ENCODE peak calls at places on chromosomes 5 and 9, in ten cellular contexts. R is H1; C is ascending aorta; Y is prostate gland; Z is astrocyte; U is spleen; Q is GM20000; A is choroid plexus epithelial cell; H is CD8-positive, alpha-beta T cell; G is mammary epithelial cell. T is an unnamed sample.

GRCh38 chr9:134399435-134400056 is 73.3 kb downstream of the RXRA start:
- DNase-seq in R (no peak), C (no peak), Y (no peak), Z (peak), U (no peak), Q (no peak), A (peak), H (no peak), G (no peak), T (peak)

GRCh38 chr5:37355161-37355560 is 15.7 kb downstream of the NUP155 start:
- DNase-seq in R (no peak), C (no peak), Y (no peak), Z (no peak), U (peak), Q (no peak), A (no peak), H (no peak), G (no peak), T (no peak)

GRCh38 chr5:134634227-134634626 is 1.6 kb upstream of the SAR1B start:
- DNase-seq in R (no peak), C (no peak), Y (no peak), Z (no peak), U (peak), Q (no peak), A (no peak), H (no peak), G (no peak), T (no peak)

GRCh38 chr5:138032028-138032571 is 779 bp downstream of the FAM13B start:
- DNase-seq in R (no peak), C (peak), Y (peak), Z (peak), U (peak), Q (peak), A (peak), H (no peak), G (peak), T (no peak)

GRCh38 chr5:90201923-90202322 is 207.6 kb downstream of the CETN3 start:
- DNase-seq in R (no peak), C (no peak), Y (no peak), Z (peak), U (no peak), Q (no peak), A (peak), H (no peak), G (peak), T (no peak)

GRCh38 chr9:69186841-69187611 is 12.9 kb downstream of the TJP2 start:
- DNase-seq in R (no peak), C (no peak), Y (no peak), Z (peak), U (no peak), Q (no peak), A (peak), H (no peak), G (peak), T (no peak)

GRCh38 chr5:65823174-65823573 is 101.2 kb downstream of the NLN start:
- DNase-seq in R (no peak), C (no peak), Y (no peak), Z (peak), U (no peak), Q (no peak), A (peak), H (no peak), G (no peak), T (no peak)

GRCh38 chr9:78158286-78158685 is 77.6 kb upstream of the CEP78 start:
- DNase-seq in R (no peak), C (no peak), Y (no peak), Z (no peak), U (no peak), Q (no peak), A (peak), H (no peak), G (no peak), T (no peak)

GRCh38 chr5:59367791-59368394 is 525.6 kb downstream of the PDE4D start:
- DNase-seq in R (no peak), C (no peak), Y (peak), Z (peak), U (no peak), Q (peak), A (peak), H (peak), G (peak), T (peak)

GRCh38 chr5:139473105-139473504 is 2.3 kb downstream of the SMIM33 start:
- DNase-seq in R (peak), C (no peak), Y (no peak), Z (no peak), U (no peak), Q (no peak), A (peak), H (no peak), G (no peak), T (no peak)

GRCh38 chr5:139472410-139473030 is 1.7 kb downstream of the SMIM33 start:
- DNase-seq in R (no peak), C (no peak), Y (no peak), Z (no peak), U (no peak), Q (no peak), A (no peak), H (no peak), G (no peak), T (no peak)

GRCh38 chr5:139473565-139473964 is 2.8 kb downstream of the SMIM33 start:
- DNase-seq in R (no peak), C (no peak), Y (no peak), Z (no peak), U (no peak), Q (no peak), A (no peak), H (no peak), G (peak), T (no peak)

GRCh38 chr5:139470821-139471300 is at the start of gene SMIM33:
- DNase-seq in R (no peak), C (no peak), Y (no peak), Z (no peak), U (peak), Q (no peak), A (no peak), H (peak), G (no peak), T (no peak)

GRCh38 chr5:139468421-139468931 is 2.3 kb upstream of the SMIM33 start:
- DNase-seq in R (no peak), C (no peak), Y (no peak), Z (no peak), U (no peak), Q (no peak), A (no peak), H (no peak), G (no peak), T (no peak)
- TF ChIP-seq CTCF in R (peak), C (no peak), Y (no peak), Z (no peak), U (no peak), Q (no peak), A (peak), H (no peak), G (no peak), T (no peak)

DNA sequence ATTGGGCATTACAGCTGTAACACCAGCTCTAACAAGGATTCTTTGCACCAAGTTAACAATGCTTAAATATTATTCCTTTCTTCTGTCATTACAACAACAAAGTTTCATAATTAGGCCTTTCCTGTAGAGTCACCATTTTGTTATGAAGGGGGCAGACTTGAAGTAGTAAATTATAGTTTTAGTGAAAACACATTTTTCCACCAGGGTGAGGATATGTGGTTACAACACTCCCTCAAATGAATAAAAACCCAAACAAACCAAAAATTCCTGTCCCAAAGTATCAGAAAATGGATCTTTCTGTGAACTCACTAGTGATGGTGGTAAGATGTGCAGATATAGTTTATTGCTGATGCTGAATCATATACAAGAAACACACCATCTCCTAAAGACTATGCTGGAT is 250.5 kb upstream of the TUT7 start:
- DNase-seq in R (no peak), C (no peak), Y (no peak), Z (no peak), U (no peak), Q (no peak), A (no peak), H (no peak), G (no peak), T (no peak)
- TF ChIP-seq CTCF in R (no peak), C (no peak), Y (no peak), Z (no peak), U (no peak), Q (no peak), A (no peak), H (no peak), G (no peak), T (no peak)

GRCh38 chr5:124512236-124512635 is 234.2 kb downstream of the ZNF608 start:
- DNase-seq in R (no peak), C (no peak), Y (no peak), Z (peak), U (no peak), Q (no peak), A (no peak), H (no peak), G (no peak), T (no peak)
- TF ChIP-seq CTCF in R (no peak), C (no peak), Y (no peak), Z (no peak), U (no peak), Q (no peak), A (no peak), H (no peak), G (no peak), T (no peak)

DNA sequence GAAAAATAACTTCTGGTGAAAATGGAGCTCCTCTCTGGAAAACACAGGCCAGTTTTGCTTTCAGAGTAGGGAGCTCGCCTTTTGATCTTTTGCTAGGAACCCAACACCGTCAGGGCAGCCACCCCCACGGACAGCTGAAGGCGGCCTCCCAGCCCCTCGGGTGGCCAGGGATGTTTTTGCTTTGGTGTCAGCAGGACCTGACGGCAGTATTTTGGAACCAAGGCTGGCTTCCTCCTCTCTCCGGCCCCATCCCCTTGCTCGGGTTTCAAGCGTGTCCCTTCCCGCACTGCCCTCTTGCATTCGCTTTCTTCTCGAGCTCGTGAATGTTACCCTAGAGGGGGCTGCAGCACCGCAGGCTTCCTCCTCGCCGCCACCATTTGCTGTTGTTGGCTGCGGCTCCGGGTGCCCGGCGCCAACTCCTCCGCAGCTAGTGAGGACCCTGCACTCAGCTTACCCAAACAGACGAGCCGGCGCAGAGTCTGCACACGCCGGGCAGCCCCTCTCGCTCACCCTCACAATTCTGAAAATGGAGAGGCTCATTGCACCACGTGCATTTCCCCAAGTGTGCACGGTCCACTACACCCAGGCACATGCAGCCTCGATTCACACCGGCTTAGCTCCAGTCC is 35.5 kb upstream of the ADAMTSL1 start:
- DNase-seq in R (peak), C (no peak), Y (peak), Z (peak), U (no peak), Q (no peak), A (peak), H (no peak), G (no peak), T (peak)
- TF ChIP-seq CTCF in R (peak), C (peak), Y (no peak), Z (no peak), U (no peak), Q (no peak), A (peak), H (no peak), G (no peak), T (peak)

GRCh38 chr5:55218966-55219365 is 8.1 kb downstream of the MCIDAS start:
- DNase-seq in R (no peak), C (no peak), Y (peak), Z (no peak), U (no peak), Q (no peak), A (no peak), H (no peak), G (peak), T (no peak)

GRCh38 chr5:55222061-55222818 is 4.9 kb downstream of the MCIDAS start:
- DNase-seq in R (no peak), C (no peak), Y (no peak), Z (no peak), U (no peak), Q (peak), A (no peak), H (no peak), G (no peak), T (no peak)

GRCh38 chr5:55222819-55223124 is 4.3 kb downstream of the MCIDAS start:
- DNase-seq in R (no peak), C (no peak), Y (no peak), Z (no peak), U (no peak), Q (no peak), A (no peak), H (no peak), G (no peak), T (no peak)

GRCh38 chr5:55219770-55220169 is 7.3 kb downstream of the MCIDAS start:
- DNase-seq in R (no peak), C (no peak), Y (no peak), Z (no peak), U (no peak), Q (no peak), A (no peak), H (no peak), G (no peak), T (no peak)

GRCh38 chr5:55220433-55221185 is 6.5 kb downstream of the MCIDAS start:
- DNase-seq in R (peak), C (no peak), Y (no peak), Z (no peak), U (no peak), Q (peak), A (no peak), H (no peak), G (no peak), T (peak)
- TF ChIP-seq CTCF in R (peak), C (no peak), Y (no peak), Z (no peak), U (no peak), Q (no peak), A (no peak), H (no peak), G (no peak), T (no peak)

T was measured in neural crest cell.